ENCODE peak calls at places on chromosomes 12 and 14, in four cellular contexts. One of them, this sample, is unnamed.

GRCh38 chr12:44716681-44717080 is 159.4 kb downstream of the NELL2 start:
- DNase-seq in activated CD8-positive, alpha-beta memory T cell treated with anti-CD3 and anti-CD28 coated beads for 4 hours: no peak
- DNase-seq in fibroblast of villous mesenchyme: no peak
- DNase-seq in IMR-90: no peak
- DNase-seq in this sample: no peak

GRCh38 chr12:131052063-131052781 is 98.5 kb downstream of the ADGRD1 start:
- DNase-seq in fibroblast of villous mesenchyme: no peak
- DNase-seq in IMR-90: no peak
- DNase-seq in activated CD8-positive, alpha-beta memory T cell treated with anti-CD3 and anti-CD28 coated beads for 4 hours: no peak
- DNase-seq in this sample: no peak

GRCh38 chr12:56221233-56221756 is 427 bp downstream of the RNF41 start:
- DNase-seq in activated CD8-positive, alpha-beta memory T cell treated with anti-CD3 and anti-CD28 coated beads for 4 hours: no peak
- DNase-seq in fibroblast of villous mesenchyme: peak; percentile 66
- DNase-seq in IMR-90: peak; percentile 73
- DNase-seq in this sample: peak; percentile 36

GRCh38 chr12:111636209-111636928 is 37.3 kb upstream of the ATXN2 start:
- DNase-seq in IMR-90: peak; percentile 54
- DNase-seq in fibroblast of villous mesenchyme: peak; percentile 71
- DNase-seq in activated CD8-positive, alpha-beta memory T cell treated with anti-CD3 and anti-CD28 coated beads for 4 hours: no peak
- DNase-seq in this sample: no peak

GRCh38 chr14:99586761-99587462 is 17.1 kb downstream of the CCDC85C start:
- DNase-seq in IMR-90: no peak
- DNase-seq in activated CD8-positive, alpha-beta memory T cell treated with anti-CD3 and anti-CD28 coated beads for 4 hours: no peak
- DNase-seq in fibroblast of villous mesenchyme: no peak
- DNase-seq in this sample: no peak

GRCh38 chr14:38931969-38932652 is 170.9 kb downstream of the SEC23A start:
- DNase-seq in fibroblast of villous mesenchyme: no peak
- DNase-seq in IMR-90: no peak
- DNase-seq in activated CD8-positive, alpha-beta memory T cell treated with anti-CD3 and anti-CD28 coated beads for 4 hours: no peak
- DNase-seq in this sample: no peak

GRCh38 chr14:73802431-73803188 is 49.0 kb upstream of the PTGR2 start:
- DNase-seq in activated CD8-positive, alpha-beta memory T cell treated with anti-CD3 and anti-CD28 coated beads for 4 hours: no peak
- DNase-seq in IMR-90: no peak
- DNase-seq in fibroblast of villous mesenchyme: no peak
- DNase-seq in this sample: no peak

GRCh38 chr12:96303656-96304055 is 96.6 kb downstream of the CDK17 start:
- DNase-seq in activated CD8-positive, alpha-beta memory T cell treated with anti-CD3 and anti-CD28 coated beads for 4 hours: no peak
- DNase-seq in IMR-90: no peak
- DNase-seq in fibroblast of villous mesenchyme: no peak
- DNase-seq in this sample: peak; percentile 34

GRCh38 chr14:68894802-68895201 is 84.3 kb downstream of the ACTN1 start:
- DNase-seq in activated CD8-positive, alpha-beta memory T cell treated with anti-CD3 and anti-CD28 coated beads for 4 hours: no peak
- DNase-seq in fibroblast of villous mesenchyme: peak; percentile 24
- DNase-seq in IMR-90: peak; percentile 76
- DNase-seq in this sample: no peak

GRCh38 chr12:69824956-69825355 is at the start of gene MYRFL:
- DNase-seq in fibroblast of villous mesenchyme: no peak
- DNase-seq in IMR-90: no peak
- DNase-seq in activated CD8-positive, alpha-beta memory T cell treated with anti-CD3 and anti-CD28 coated beads for 4 hours: no peak
- DNase-seq in this sample: no peak

GRCh38 chr14:35459779-35460178 is 55.2 kb upstream of the NFKBIA start:
- DNase-seq in fibroblast of villous mesenchyme: no peak
- DNase-seq in IMR-90: no peak
- DNase-seq in activated CD8-positive, alpha-beta memory T cell treated with anti-CD3 and anti-CD28 coated beads for 4 hours: no peak
- DNase-seq in this sample: no peak

GRCh38 chr14:22691171-22691570 is 47.0 kb upstream of the OR6J1 start:
- DNase-seq in IMR-90: peak; percentile 72
- DNase-seq in fibroblast of villous mesenchyme: peak; percentile 48
- DNase-seq in activated CD8-positive, alpha-beta memory T cell treated with anti-CD3 and anti-CD28 coated beads for 4 hours: no peak
- DNase-seq in this sample: no peak